ENCODE peak calls at places on chromosomes 3 and 15, in four cellular contexts. S, X, H and T are unnamed samples.

GRCh38 chr15:45442497-45443135 is 64.3 kb upstream of the GATM start:
- DNase-seq in H (peak; percentile 78), S (no peak), X (no peak), T (no peak)

GRCh38 chr15:49154359-49154758 is 1.0 kb downstream of the COPS2 start:
- DNase-seq in S (no peak), H (no peak), X (no peak), T (peak; percentile 16)

GRCh38 chr3:181860243-181860642 is 148.5 kb downstream of the SOX2 start:
- DNase-seq in X (no peak), S (no peak), H (no peak), T (no peak)

GRCh38 chr15:69009353-69009752 is 5.1 kb upstream of the NOX5 start:
- DNase-seq in X (no peak), H (no peak), S (no peak), T (peak; percentile 24)

GRCh38 chr3:62529230-62529629 is 155.9 kb upstream of the FEZF2 start:
- DNase-seq in X (peak; percentile 26), H (peak; percentile 8), S (peak; percentile 26), T (peak; percentile 18)

GRCh38 chr15:60594071-60594470 is 115.1 kb upstream of the ICE2 start:
- DNase-seq in X (no peak), H (no peak), S (no peak), T (no peak)

GRCh38 chr3:120177151-120177550 is 82.9 kb upstream of the GSK3B start:
- DNase-seq in H (peak; percentile 81), S (peak; percentile 72), X (peak; percentile 88), T (no peak)

GRCh38 chr15:94231728-94232086 is 346 bp downstream of the MCTP2 start:
- DNase-seq in S (no peak), X (no peak), H (no peak), T (peak; percentile 53)

GRCh38 chr3:156918746-156919145 is 92.6 kb downstream of the LEKR1 start:
- DNase-seq in S (no peak), X (no peak), H (no peak), T (no peak)

GRCh38 chr3:88151358-88151757 is 1.6 kb downstream of the C3orf38 start:
- DNase-seq in X (no peak), H (no peak), S (no peak), T (peak; percentile 5)

GRCh38 chr3:124707667-124708066 is 22.6 kb upstream of the UMPS start:
- DNase-seq in S (no peak), X (no peak), H (peak; percentile 95), T (no peak)

GRCh38 chr3:133935843-133936825 is 40.5 kb upstream of the RAB6B start:
- DNase-seq in S (no peak), X (no peak), H (no peak), T (no peak)

GRCh38 chr3:13896473-13897154 is 16.7 kb upstream of the WNT7A start:
- DNase-seq in H (peak; percentile 54), X (peak; percentile 69), S (peak; percentile 68), T (peak; percentile 74)

GRCh38 chr15:75659141-75659771 is 11.5 kb downstream of the SNX33 start:
- DNase-seq in H (no peak), X (no peak), S (no peak), T (no peak)

GRCh38 chr15:74954515-74954914 is 2.1 kb downstream of the RPP25 start:
- DNase-seq in X (no peak), S (no peak), H (peak; percentile 84), T (no peak)

GRCh38 chr3:105827959-105828358 is 40.9 kb downstream of the CBLB start:
- DNase-seq in H (peak; percentile 90), X (no peak), S (no peak), T (peak; percentile 22)

GRCh38 chr3:41710646-41711388 is 251.1 kb downstream of the ULK4 start:
- DNase-seq in H (peak; percentile 83), S (no peak), X (no peak), T (no peak)

GRCh38 chr3:115071611-115072010 is 75.5 kb downstream of the ZBTB20 start:
- DNase-seq in H (peak; percentile 60), S (no peak), X (no peak), T (no peak)

GRCh38 chr3:131091768-131092167 is 65.1 kb downstream of the NEK11 start:
- DNase-seq in H (peak; percentile 30), S (no peak), X (no peak), T (no peak)

GRCh38 chr15:59206623-59207183 is at the start of gene LDHAL6B:
- DNase-seq in X (no peak), S (no peak), H (no peak), T (no peak)

GRCh38 chr3:28673438-28673837 is 324.8 kb upstream of the AZI2 start:
- DNase-seq in H (no peak), S (no peak), X (no peak), T (no peak)

GRCh38 chr3:14460342-14461005 is 58.1 kb downstream of the SLC6A6 start:
- DNase-seq in H (peak; percentile 93), X (peak; percentile 72), S (peak; percentile 76), T (no peak)

GRCh38 chr3:138081371-138082084 is 33.9 kb downstream of the DZIP1L start:
- DNase-seq in X (no peak), S (no peak), H (peak; percentile 82), T (no peak)

GRCh38 chr3:143482106-143483088 is 362.8 kb downstream of the CHST2 start:
- DNase-seq in X (peak; percentile 31), H (no peak), S (no peak), T (no peak)

GRCh38 chr3:175737646-175738572 is 878.8 kb downstream of the NAALADL2 start:
- DNase-seq in S (no peak), X (no peak), H (peak; percentile 37), T (no peak)

GRCh38 chr15:25770031-25770430 is 93.1 kb downstream of the ATP10A start:
- DNase-seq in H (no peak), X (no peak), S (no peak), T (no peak)

GRCh38 chr3:105836533-105836932 is 32.3 kb downstream of the CBLB start:
- DNase-seq in H (peak; percentile 95), X (no peak), S (no peak), T (no peak)

GRCh38 chr3:62335196-62335595 is 38.2 kb downstream of the FEZF2 start:
- DNase-seq in S (no peak), X (no peak), H (no peak), T (no peak)

GRCh38 chr3:65831733-65832425 is 206.8 kb downstream of the MAGI1 start:
- DNase-seq in S (no peak), X (no peak), H (peak; percentile 40), T (no peak)

GRCh38 chr15:38479286-38479685 is 25.4 kb downstream of the FAM98B start:
- DNase-seq in H (peak; percentile 29), X (no peak), S (no peak), T (no peak)

GRCh38 chr15:29636140-29636539 is 186.1 kb downstream of the TJP1 start:
- DNase-seq in H (no peak), X (no peak), S (peak; percentile 97), T (no peak)

DNA sequence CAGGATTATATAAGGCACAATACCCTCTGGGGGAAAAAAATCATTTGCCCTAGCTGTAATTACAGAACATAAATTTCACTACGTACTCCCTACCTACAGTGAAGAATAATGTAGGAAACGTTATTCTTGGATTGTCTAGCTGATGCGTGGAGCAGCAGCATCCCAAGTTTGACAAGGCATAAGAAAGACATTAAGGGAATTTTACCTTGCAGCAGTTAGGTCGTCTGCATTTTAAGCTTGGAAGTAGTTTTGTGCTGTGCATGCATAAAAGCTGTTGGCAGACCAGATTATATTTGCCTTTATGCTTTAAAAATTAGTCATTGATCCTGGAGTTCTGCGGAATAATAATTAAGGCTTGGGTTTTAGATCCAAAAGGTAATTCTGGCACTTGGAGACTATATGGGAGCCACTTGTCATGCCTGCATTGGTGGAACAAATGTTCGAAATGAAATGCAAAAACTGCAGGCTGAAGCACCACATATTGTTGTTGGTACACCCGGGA is 2.2 kb downstream of the EIF4A2 start:
- DNase-seq in S (no peak), H (no peak), X (no peak), T (no peak)
- H3K4me3 ChIP-seq in S (peak overlapping the region; percentile 91), H (peak overlapping the region; percentile 80), X (peak overlapping the region; percentile 99), T (peak overlapping the region; percentile 99)

DNA sequence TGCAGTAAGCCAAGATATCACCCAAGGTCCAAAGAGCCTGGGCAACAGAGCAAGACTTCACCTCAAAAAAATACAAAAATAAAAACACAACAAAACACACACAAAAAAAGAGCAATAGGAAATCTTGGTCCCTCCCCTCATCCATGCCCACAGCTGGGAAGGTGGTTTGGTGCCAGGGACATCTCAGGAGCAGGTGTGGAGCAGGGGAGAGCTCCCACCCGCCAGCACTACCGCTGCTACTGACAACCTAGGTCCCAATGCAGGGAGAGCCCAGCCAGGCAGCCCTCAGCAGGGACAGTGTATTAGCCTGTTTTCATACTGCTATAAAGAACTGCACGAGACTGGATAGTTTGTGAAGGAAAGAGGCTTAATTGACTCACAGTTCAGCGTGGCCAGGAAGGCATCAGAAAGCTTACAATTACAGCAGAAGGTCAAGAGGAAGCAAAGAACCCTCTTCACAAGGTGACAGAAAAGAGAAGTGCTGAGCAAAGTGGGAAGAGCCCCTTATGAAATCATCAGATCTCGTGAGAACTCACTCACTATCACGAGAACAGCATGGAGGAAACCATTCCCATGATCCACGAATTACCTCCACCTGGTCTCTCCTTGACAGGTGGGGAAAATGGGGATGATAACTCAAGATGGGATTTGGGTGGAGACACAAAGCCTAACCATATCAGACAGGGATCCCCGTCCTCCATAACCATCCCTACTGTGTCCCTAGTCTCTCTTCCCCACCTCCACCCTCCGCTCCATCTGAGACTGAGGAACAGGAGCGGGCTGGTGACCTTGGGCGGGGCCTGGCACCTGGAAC is 218.6 kb downstream of the TBC1D2B start:
- DNase-seq in S (peak; percentile 76), H (no peak), X (no peak), T (peak; percentile 79)
- TF ChIP-seq POLR2A in S (peak; percentile 19), H (no peak), X (no peak), T (peak; percentile 35)

GRCh38 chr3:107687182-107687581 is 164.4 kb downstream of the BBX start:
- DNase-seq in X (no peak), H (no peak), S (no peak), T (no peak)
- TF ChIP-seq CTCF in X (no peak), H (no peak), S (no peak), T (no peak)

GRCh38 chr3:24548278-24548677 is 53.6 kb upstream of the THRB start:
- DNase-seq in H (no peak), S (no peak), X (no peak), T (no peak)
- H3K4me3 ChIP-seq in H (no peak overlapping the region), S (no peak overlapping the region), X (no peak overlapping the region), T (no peak overlapping the region)

GRCh38 chr3:149377408-149378111 is at the start of gene TM4SF1:
- DNase-seq in S (peak; percentile 89), X (peak; percentile 86), H (peak; percentile 97), T (no peak)
- TF ChIP-seq POLR2A in S (peak; percentile 98), X (peak; percentile 80), H (peak; percentile 99), T (no peak)

DNA sequence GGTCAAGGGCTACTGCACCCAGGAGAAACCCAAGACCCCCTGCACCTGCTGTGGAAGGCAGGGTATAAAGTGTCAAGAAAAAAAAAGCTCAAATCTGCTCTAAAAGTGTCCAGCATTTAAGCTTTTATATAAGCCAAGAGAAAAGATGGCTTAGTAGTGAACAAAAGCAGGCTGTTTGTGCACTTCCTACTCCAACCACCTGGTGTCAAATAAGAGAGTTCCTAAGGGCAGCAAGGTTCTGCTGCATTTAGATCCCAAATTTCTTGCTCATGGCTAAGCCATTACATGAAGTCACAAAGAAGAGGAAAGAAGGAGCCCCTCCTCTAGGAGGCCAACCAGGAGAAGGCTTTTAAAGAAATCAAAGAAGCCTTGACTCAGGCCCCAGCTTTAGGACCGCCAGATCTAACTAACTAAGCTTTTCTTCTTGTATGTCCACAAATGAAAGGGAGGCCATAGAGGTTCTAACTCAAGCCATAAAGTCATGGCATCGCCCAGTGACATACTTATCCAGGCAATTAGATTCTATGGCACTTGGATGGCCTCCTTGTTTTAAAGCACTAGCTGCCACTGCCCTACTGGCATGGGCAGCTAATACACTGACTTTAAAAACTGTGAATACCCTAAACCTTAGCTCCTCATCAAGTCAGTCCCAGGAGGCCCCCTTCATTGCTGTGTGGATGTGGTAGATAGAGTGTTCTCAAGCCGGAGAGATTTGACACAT is 17.1 kb downstream of the CCR4 start:
- DNase-seq in S (no peak), H (no peak), X (no peak), T (no peak)
- TF ChIP-seq CTCF in S (no peak), H (no peak), X (no peak), T (no peak)

GRCh38 chr3:9136746-9137434 is 112.6 kb downstream of the SRGAP3 start:
- DNase-seq in S (no peak), X (no peak), H (no peak), T (no peak)
- H3K4me3 ChIP-seq in S (no peak overlapping the region), X (no peak overlapping the region), H (no peak overlapping the region), T (no peak overlapping the region)